ENCODE peak calls at places on chromosome 6, in seven cellular contexts. L is HepG2, H is fibroblast of mammary gland, W is GM06990, X is HFF-Myc, S is fibroblast of pulmonary artery, E is coronary artery. R is an unnamed sample.

GRCh38 chr6:144131248-144131709 is 19.0 kb upstream of the STX11 start:
- DNase-seq in L (no peak), X (no peak), H (peak), E (no peak), W (peak), S (peak), R (no peak)

GRCh38 chr6:41940759-41941279 is 789 bp downstream of the CCND3 start:
- DNase-seq in L (no peak), X (no peak), S (peak), H (no peak), E (peak), W (peak), R (no peak)

GRCh38 chr6:140601409-140601808 is 1227.0 kb upstream of the CITED2 start:
- DNase-seq in H (peak), S (no peak), W (no peak), E (no peak), X (no peak), L (no peak), R (no peak)

GRCh38 chr6:17057322-17057721 is 44.5 kb upstream of the STMND1 start:
- DNase-seq in X (no peak), H (peak), S (no peak), W (no peak), E (no peak), L (no peak), R (no peak)

GRCh38 chr6:48423640-48424365 is 312.8 kb upstream of the PTCHD4 start:
- DNase-seq in L (no peak), X (no peak), W (no peak), E (no peak), S (peak), H (peak), R (no peak)

GRCh38 chr6:151436814-151437213 is 15.1 kb downstream of the RMND1 start:
- DNase-seq in S (peak), L (peak), W (no peak), E (no peak), H (peak), X (no peak), R (no peak)

GRCh38 chr6:136956590-136957573 is 34.8 kb downstream of the SLC35D3 start:
- DNase-seq in E (no peak), W (no peak), L (no peak), S (no peak), H (no peak), X (no peak), R (no peak)

GRCh38 chr6:56842602-56843475 is 112.1 kb upstream of the BEND6 start:
- DNase-seq in L (no peak), X (no peak), W (peak), H (peak), S (peak), E (peak), R (peak)

GRCh38 chr6:108944707-108945685 is 96.8 kb downstream of the ARMC2 start:
- DNase-seq in X (peak), E (no peak), H (peak), W (no peak), L (no peak), S (peak), R (no peak)

GRCh38 chr6:1179571-1180459 is 132.1 kb upstream of the FOXQ1 start:
- DNase-seq in W (no peak), H (no peak), E (no peak), L (no peak), X (no peak), S (no peak), R (no peak)

GRCh38 chr6:21208796-21209186 is 384.8 kb upstream of the SOX4 start:
- DNase-seq in X (no peak), S (no peak), H (no peak), E (no peak), W (no peak), L (no peak), R (no peak)

GRCh38 chr6:137722749-137723272 is 144.2 kb upstream of the TNFAIP3 start:
- DNase-seq in E (no peak), L (no peak), X (no peak), W (peak), H (no peak), S (no peak), R (no peak)

GRCh38 chr6:150670311-150670710 is 70.6 kb downstream of the PLEKHG1 start:
- DNase-seq in L (no peak), S (no peak), H (no peak), E (no peak), X (no peak), W (no peak), R (no peak)

GRCh38 chr6:89977808-89978748 is 83.8 kb downstream of the GJA10 start:
- DNase-seq in H (peak), X (no peak), W (no peak), S (peak), L (no peak), E (no peak), R (no peak)

GRCh38 chr6:139600313-139600712 is 225.9 kb upstream of the CITED2 start:
- DNase-seq in E (no peak), H (no peak), X (no peak), S (no peak), W (peak), L (no peak), R (no peak)

GRCh38 chr6:6927437-6928361 is 180.1 kb upstream of the RREB1 start:
- DNase-seq in L (no peak), W (no peak), X (no peak), S (no peak), H (no peak), E (no peak), R (no peak)

GRCh38 chr6:34934516-34934915 is 45.5 kb downstream of the ANKS1A start:
- DNase-seq in L (no peak), E (peak), W (no peak), S (peak), X (peak), H (peak), R (no peak)

GRCh38 chr6:31351734-31352496 is 5.1 kb downstream of the HLA-B start:
- DNase-seq in X (no peak), L (no peak), H (peak), E (no peak), W (peak), S (no peak), R (no peak)

GRCh38 chr6:154404791-154405400 is 48.3 kb upstream of the IPCEF1 start:
- DNase-seq in E (no peak), X (no peak), W (no peak), H (peak), L (no peak), S (peak), R (no peak)

GRCh38 chr6:28777147-28777461 is 146.7 kb downstream of the TRIM27 start:
- DNase-seq in S (no peak), W (no peak), E (no peak), L (no peak), H (no peak), X (no peak), R (no peak)

GRCh38 chr6:11198663-11199603 is 33.5 kb downstream of the NEDD9 start:
- DNase-seq in S (no peak), E (no peak), L (no peak), X (no peak), H (no peak), W (no peak), R (peak)

GRCh38 chr6:118668761-118669411 is 17.5 kb upstream of the CEP85L start:
- DNase-seq in X (no peak), H (peak), W (no peak), E (no peak), S (peak), L (no peak), R (no peak)

GRCh38 chr6:126698732-126699240 is 358.9 kb downstream of the CENPW start:
- DNase-seq in H (no peak), W (no peak), S (no peak), E (no peak), L (no peak), X (no peak), R (no peak)

GRCh38 chr6:105793132-105793531 is 293.0 kb upstream of the PRDM1 start:
- DNase-seq in E (no peak), X (no peak), L (no peak), S (no peak), H (no peak), W (no peak), R (no peak)
- TF ChIP-seq CTCF in E (no peak), X (peak), L (no peak), S (no peak), H (peak), W (peak), R (no peak)

GRCh38 chr6:166169549-166170421 is 2.1 kb upstream of the TBXT start:
- DNase-seq in X (no peak), S (no peak), H (no peak), E (peak), W (no peak), L (no peak), R (no peak)

GRCh38 chr6:166167801-166168615 is at the start of gene TBXT:
- DNase-seq in X (no peak), L (no peak), S (no peak), W (peak), E (no peak), H (no peak), R (no peak)

GRCh38 chr6:166167258-166167731 is 356 bp downstream of the TBXT start:
- DNase-seq in W (peak), X (no peak), S (no peak), E (no peak), L (no peak), H (no peak), R (no peak)

GRCh38 chr6:166166314-166167257 is 1.1 kb downstream of the TBXT start:
- DNase-seq in S (no peak), X (no peak), E (no peak), H (no peak), W (no peak), L (no peak), R (no peak)

DNA sequence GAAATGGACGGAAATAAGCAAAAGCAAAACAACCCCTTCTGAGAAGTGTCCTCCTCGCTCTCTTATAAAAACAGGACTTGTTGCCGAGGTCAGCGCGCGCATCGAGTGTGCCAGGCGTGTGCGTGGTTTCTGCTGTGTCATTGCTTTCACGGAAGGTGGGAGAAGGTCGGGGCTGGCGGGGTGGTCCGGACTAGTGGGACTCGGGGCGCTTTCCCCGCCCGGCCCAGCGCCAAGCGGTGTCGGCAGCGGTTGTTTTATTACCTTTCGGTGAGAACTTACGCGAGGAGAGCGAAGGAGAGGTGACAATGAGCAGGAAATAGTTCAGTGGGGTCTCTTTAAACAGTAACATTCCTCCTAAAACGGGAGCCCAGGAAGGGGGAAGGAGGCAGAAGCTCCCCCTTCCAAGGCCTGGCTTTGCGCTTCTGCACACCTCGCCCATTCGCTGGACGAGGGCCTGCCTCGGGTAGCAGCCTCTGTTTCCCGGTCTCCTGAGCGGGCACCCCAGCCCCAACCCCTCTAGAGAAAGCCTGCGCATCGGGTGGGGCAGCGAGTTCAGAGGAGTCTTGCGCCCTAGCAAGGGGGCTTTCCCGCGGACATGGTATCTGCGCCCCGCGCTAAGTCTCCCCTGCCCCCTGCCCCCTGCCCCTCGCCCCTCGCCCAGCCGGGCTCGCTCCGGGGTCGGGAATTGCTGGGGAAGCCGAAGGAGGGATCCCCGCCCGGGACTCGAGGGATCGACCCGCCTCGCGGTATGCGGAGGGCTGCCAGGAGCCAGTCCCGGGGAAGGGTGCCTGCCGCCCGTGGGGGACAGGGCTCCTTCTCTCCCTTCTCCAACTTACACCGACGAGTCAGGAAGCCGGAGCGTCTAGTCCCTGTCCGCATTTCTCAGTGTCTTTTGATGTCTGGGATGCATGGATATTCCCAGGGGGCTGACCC is 1.2 kb upstream of the TBXT start:
- DNase-seq in X (no peak), S (no peak), E (no peak), W (no peak), L (no peak), H (peak), R (no peak)
- TF ChIP-seq CTCF in X (no peak), S (no peak), E (no peak), W (no peak), L (no peak), H (no peak), R (no peak)

DNA sequence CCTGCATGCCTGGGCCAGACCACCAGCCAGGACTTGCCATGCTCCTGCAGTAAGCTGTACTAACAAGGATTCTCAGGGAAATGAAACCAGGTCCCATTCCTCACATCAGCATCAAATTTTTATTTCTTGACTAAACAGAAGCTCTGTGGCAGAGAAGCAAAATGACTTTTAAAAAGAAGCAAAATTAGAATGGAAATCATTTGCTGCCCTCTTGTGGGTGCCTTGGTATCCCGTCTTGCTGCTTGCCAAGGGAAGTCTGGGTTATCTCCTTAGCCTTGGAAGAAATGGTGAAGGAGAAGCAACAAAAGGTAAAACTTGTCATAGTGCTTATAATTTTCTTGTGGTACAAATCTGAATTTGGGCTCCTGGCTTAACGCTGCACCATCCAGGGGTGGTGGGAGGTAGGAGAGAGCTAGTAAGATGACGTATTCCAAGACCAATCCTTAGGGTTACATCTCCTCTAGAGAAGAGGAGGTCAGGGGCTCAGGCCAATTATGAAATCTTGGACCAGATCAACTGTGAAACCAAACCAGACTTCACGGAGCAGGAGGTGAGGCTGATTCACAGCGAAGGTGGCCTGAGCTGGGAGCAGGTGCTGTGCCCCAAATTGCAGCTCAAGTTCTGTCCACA is 107.5 kb downstream of the FAXC start:
- DNase-seq in H (peak), S (peak), E (no peak), L (peak), X (peak), W (no peak), R (no peak)
- TF ChIP-seq CTCF in H (peak), S (peak), E (no peak), L (peak), X (peak), W (peak), R (peak)

DNA sequence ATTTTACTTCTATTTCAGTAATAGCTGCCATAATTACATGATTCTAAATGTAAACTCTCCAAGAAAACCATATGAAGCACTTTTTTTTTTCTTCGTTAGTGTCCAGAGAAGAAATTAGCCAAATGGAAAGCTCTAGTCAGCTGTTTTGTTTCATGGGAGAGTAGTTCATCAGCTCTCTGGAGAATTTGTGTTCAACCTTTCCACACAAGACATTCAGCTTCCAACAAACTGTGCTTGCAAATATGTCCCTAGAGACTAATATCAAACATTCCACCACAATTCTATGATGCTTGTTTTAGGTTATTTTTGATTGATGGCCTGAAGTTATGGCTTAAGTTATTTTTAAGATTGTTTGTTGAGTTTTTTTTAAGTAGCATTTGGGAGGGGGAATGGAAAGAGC is 19.5 kb downstream of the FHL5 start:
- DNase-seq in H (no peak), E (no peak), X (no peak), L (no peak), S (no peak), W (no peak), R (no peak)
- TF ChIP-seq CTCF in H (no peak), E (no peak), X (no peak), L (no peak), S (no peak), W (no peak), R (no peak)